ENCODE peak calls at places on chromosome 9, in nine cellular contexts. W is NB4; J is tibial nerve; K is right atrium auricular region; D is MM.1S; P is fibroblast of mammary gland; F is AG09309; L is CD8-positive, alpha-beta T cell; M is AG10803. A is an unnamed sample.

GRCh38 chr9:89089176-89089575 is 89.4 kb downstream of the SHC3 start:
- DNase-seq in W (no peak), J (no peak), K (no peak), D (no peak), P (no peak), F (no peak), L (no peak), M (no peak), A (no peak)

GRCh38 chr9:88791105-88791805 is 200.0 kb upstream of the S1PR3 start:
- DNase-seq in W (peak; percentile 36), J (peak; percentile 54), K (no peak), D (no peak), P (peak; percentile 98), F (peak; percentile 85), L (no peak), M (peak; percentile 92), A (no peak)

GRCh38 chr9:77457916-77458592 is 190.1 kb downstream of the GNA14 start:
- DNase-seq in W (peak; percentile 79), J (peak; percentile 72), K (peak; percentile 74), D (peak; percentile 71), P (peak; percentile 72), F (peak; percentile 32), L (peak; percentile 40), M (peak; percentile 92), A (no peak)

GRCh38 chr9:105151686-105151995 is 92.8 kb upstream of the SLC44A1 start:
- DNase-seq in W (no peak), J (no peak), K (no peak), D (no peak), P (no peak), F (no peak), L (no peak), M (no peak), A (no peak)

GRCh38 chr9:38484076-38484637 is 59.9 kb upstream of the IGFBPL1 start:
- DNase-seq in W (no peak), J (no peak), K (no peak), D (no peak), P (no peak), F (no peak), L (no peak), M (no peak), A (no peak)

GRCh38 chr9:137355445-137356365 is 53.6 kb upstream of the NRARP start:
- DNase-seq in W (no peak), J (no peak), K (no peak), D (no peak), P (no peak), F (no peak), L (no peak), M (no peak), A (no peak)

GRCh38 chr9:131668439-131669233 is 71.2 kb downstream of the RAPGEF1 start:
- DNase-seq in W (peak; percentile 62), J (no peak), K (no peak), D (no peak), P (peak; percentile 84), F (no peak), L (peak; percentile 60), M (peak; percentile 52), A (no peak)

GRCh38 chr9:37692622-37693221 is 42.0 kb downstream of the FRMPD1 start:
- DNase-seq in W (no peak), J (no peak), K (no peak), D (no peak), P (no peak), F (no peak), L (no peak), M (no peak), A (no peak)

GRCh38 chr9:29078063-29078660 is 1504.9 kb upstream of the C9orf72 start:
- DNase-seq in W (no peak), J (no peak), K (no peak), D (no peak), P (peak; percentile 85), F (no peak), L (no peak), M (no peak), A (no peak)

GRCh38 chr9:9133526-9133925 is 1333.9 kb upstream of the DMAC1 start:
- DNase-seq in W (peak; percentile 11), J (no peak), K (no peak), D (no peak), P (no peak), F (no peak), L (no peak), M (no peak), A (no peak)

GRCh38 chr9:116476935-116477381 is 210.1 kb upstream of the TRIM32 start:
- DNase-seq in W (no peak), J (no peak), K (peak; percentile 66), D (no peak), P (no peak), F (no peak), L (no peak), M (no peak), A (no peak)

GRCh38 chr9:87883990-87884389 is 1.3 kb downstream of the SPATA31E1 start:
- DNase-seq in W (no peak), J (no peak), K (no peak), D (no peak), P (no peak), F (no peak), L (no peak), M (no peak), A (no peak)

GRCh38 chr9:81557957-81558791 is 131.2 kb downstream of the TLE1 start:
- DNase-seq in W (no peak), J (peak; percentile 42), K (no peak), D (no peak), P (peak; percentile 97), F (peak; percentile 89), L (no peak), M (peak; percentile 98), A (no peak)

GRCh38 chr9:75889977-75890540 is 414 bp upstream of the PCSK5 start:
- DNase-seq in W (peak; percentile 1), J (peak; percentile 62), K (peak; percentile 83), D (peak; percentile 37), P (peak; percentile 77), F (no peak), L (no peak), M (peak; percentile 65), A (peak; percentile 89)

GRCh38 chr9:459491-460444 is 245.1 kb downstream of the DOCK8 start:
- DNase-seq in W (no peak), J (no peak), K (no peak), D (no peak), P (no peak), F (no peak), L (no peak), M (no peak), A (no peak)

GRCh38 chr9:91043041-91043740 is 241.6 kb downstream of the SYK start:
- DNase-seq in W (no peak), J (no peak), K (peak; percentile 16), D (no peak), P (peak; percentile 48), F (no peak), L (no peak), M (no peak), A (peak; percentile 72)

GRCh38 chr9:94920439-94920951 is 194.0 kb downstream of the AOPEP start:
- DNase-seq in W (no peak), J (peak; percentile 49), K (peak; percentile 78), D (no peak), P (peak; percentile 90), F (no peak), L (no peak), M (peak; percentile 98), A (peak; percentile 89)
- H3K4me3 ChIP-seq in W (no peak overlapping the region), J (no peak overlapping the region), K (no peak overlapping the region), D (no peak overlapping the region), P (peak overlapping the region; percentile 15), F (peak overlapping the region; percentile 10), L (no peak overlapping the region), M (peak overlapping the region; percentile 47), A (no peak overlapping the region)

GRCh38 chr9:129283290-129283691 is 105.2 kb upstream of the IER5L start:
- DNase-seq in W (no peak), J (no peak), K (peak; percentile 57), D (no peak), P (no peak), F (no peak), L (no peak), M (no peak), A (no peak)
- H3K4me3 ChIP-seq in W (no peak overlapping the region), J (peak overlapping the region; percentile 50), K (peak overlapping the region; percentile 29), D (no peak overlapping the region), P (no peak overlapping the region), F (no peak overlapping the region), L (no peak overlapping the region), M (no peak overlapping the region), A (peak overlapping the region; percentile 8)

GRCh38 chr9:122228191-122228905 is 409 bp downstream of the LHX6 start:
- DNase-seq in W (peak; percentile 43), J (no peak), K (peak; percentile 47), D (no peak), P (no peak), F (no peak), L (no peak), M (no peak), A (no peak)
- H3K4me3 ChIP-seq in W (peak overlapping the region; percentile 46), J (peak overlapping the region; percentile 51), K (peak overlapping the region; percentile 26), D (peak overlapping the region; percentile 12), P (peak overlapping the region; percentile 1), F (no peak overlapping the region), L (peak overlapping the region; percentile 19), M (no peak overlapping the region), A (peak overlapping the region; percentile 44)

GRCh38 chr9:120922404-120923173 is 4.0 kb downstream of the TRAF1 start:
- DNase-seq in W (no peak), J (no peak), K (no peak), D (no peak), P (no peak), F (no peak), L (no peak), M (no peak), A (no peak)

GRCh38 chr9:120925535-120926396 is 830 bp downstream of the TRAF1 start:
- DNase-seq in W (peak; percentile 62), J (no peak), K (peak; percentile 85), D (no peak), P (peak; percentile 95), F (no peak), L (peak; percentile 56), M (peak; percentile 63), A (no peak)

GRCh38 chr9:120921751-120922181 is 4.8 kb downstream of the TRAF1 start:
- DNase-seq in W (no peak), J (no peak), K (no peak), D (no peak), P (no peak), F (no peak), L (no peak), M (no peak), A (no peak)

GRCh38 chr9:120924698-120925534 is 1.7 kb downstream of the TRAF1 start:
- DNase-seq in W (no peak), J (no peak), K (no peak), D (no peak), P (no peak), F (no peak), L (no peak), M (no peak), A (no peak)

DNA sequence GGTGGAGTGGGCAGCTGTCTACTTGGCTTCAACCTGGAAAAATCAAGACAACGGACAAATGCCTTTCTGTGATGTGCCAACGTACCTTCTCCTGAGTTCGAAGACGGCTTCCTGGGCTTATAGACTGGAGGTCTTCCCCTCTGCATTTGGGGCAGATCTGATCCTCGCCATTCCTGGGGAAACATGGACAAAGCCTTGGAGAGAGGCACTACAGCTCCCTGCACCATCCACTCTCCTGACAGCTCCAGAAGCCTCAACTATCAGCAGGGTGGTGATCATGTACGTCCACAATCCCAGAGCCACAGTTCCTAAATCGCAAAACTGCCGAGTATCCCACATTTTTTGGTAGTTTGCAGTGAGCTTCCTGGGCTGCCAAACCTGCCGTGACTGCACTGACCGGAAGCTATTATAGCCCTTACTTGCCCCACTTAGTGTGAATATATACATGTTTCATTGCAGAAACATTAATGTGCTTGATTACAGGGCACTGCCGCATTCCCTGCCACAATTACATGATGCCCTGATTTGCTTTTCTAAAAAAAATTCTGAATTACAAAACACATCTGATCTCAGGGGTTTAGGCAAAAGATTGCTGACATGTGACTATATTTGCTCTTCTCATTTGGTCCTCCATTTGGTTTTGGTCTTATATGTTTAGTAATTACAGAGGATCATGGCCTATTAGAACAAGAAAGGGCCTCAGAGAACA is 2.8 kb downstream of the TRAF1 start:
- DNase-seq in W (no peak), J (no peak), K (no peak), D (no peak), P (no peak), F (no peak), L (no peak), M (no peak), A (no peak)
- H3K4me3 ChIP-seq in W (no peak overlapping the region), J (no peak overlapping the region), K (no peak overlapping the region), D (no peak overlapping the region), P (no peak overlapping the region), F (no peak overlapping the region), L (peak overlapping the region; percentile 32), M (no peak overlapping the region), A (no peak overlapping the region)

A was measured in vagina.